ENCODE peak calls at places on chromosomes 6 and 20, in five cellular contexts. S is NCI-H345, P is DMS53, K is GM13976, R is occipital lobe. H is an unnamed sample.

GRCh38 chr6:6681443-6681842 is 92.9 kb downstream of the LY86 start:
- DNase-seq in S (no peak), R (no peak), K (no peak), P (no peak), H (no peak)

GRCh38 chr6:166575190-166575589 is 11.3 kb downstream of the RAMACL start:
- DNase-seq in K (no peak), S (no peak), R (peak; percentile 43), P (no peak), H (no peak)

GRCh38 chr20:37901667-37902503 is 1.0 kb upstream of the VSTM2L start:
- DNase-seq in S (peak; percentile 66), R (no peak), K (peak; percentile 87), P (peak; percentile 91), H (no peak)

GRCh38 chr6:68497927-68498326 is 137.2 kb upstream of the ADGRB3 start:
- DNase-seq in R (no peak), S (no peak), K (no peak), P (no peak), H (no peak)

GRCh38 chr6:41574002-41574401 is 27.8 kb downstream of the FOXP4 start:
- DNase-seq in S (no peak), R (no peak), P (no peak), K (no peak), H (no peak)

GRCh38 chr20:2698912-2699311 is 6.3 kb downstream of the EBF4 start:
- DNase-seq in R (no peak), P (no peak), S (no peak), K (no peak), H (peak; percentile 35)

GRCh38 chr20:41387433-41387832 is 20.8 kb upstream of the EMILIN3 start:
- DNase-seq in P (no peak), K (no peak), R (no peak), S (no peak), H (no peak)

GRCh38 chr6:63676412-63677114 is 41.0 kb downstream of the PHF3 start:
- DNase-seq in S (no peak), R (no peak), P (no peak), K (no peak), H (no peak)

GRCh38 chr6:135202821-135203220 is 21.7 kb downstream of the MYB start:
- DNase-seq in K (no peak), P (no peak), R (no peak), S (no peak), H (no peak)

GRCh38 chr20:56428388-56428787 is 16.3 kb downstream of the CASS4 start:
- DNase-seq in R (no peak), P (no peak), S (no peak), K (no peak), H (no peak)

GRCh38 chr6:156650896-156651295 is 126.3 kb upstream of the ARID1B start:
- DNase-seq in R (no peak), K (no peak), P (no peak), S (no peak), H (no peak)

GRCh38 chr6:160992323-160993314 is 1.1 kb downstream of the MAP3K4 start:
- DNase-seq in S (peak; percentile 77), P (peak; percentile 66), K (peak; percentile 52), R (peak; percentile 17), H (peak; percentile 24)

GRCh38 chr6:41728073-41728936 is 7.1 kb downstream of the TFEB start:
- DNase-seq in K (no peak), R (peak; percentile 55), S (peak; percentile 91), P (peak; percentile 47), H (no peak)

GRCh38 chr6:113017316-113017715 is 670.2 kb downstream of the RFPL4B start:
- DNase-seq in P (no peak), K (no peak), S (no peak), R (no peak), H (no peak)

GRCh38 chr20:50136822-50137599 is 16.5 kb downstream of the PEDS1 start:
- DNase-seq in R (no peak), K (no peak), P (no peak), S (no peak), H (no peak)

GRCh38 chr20:60718743-60719142 is 533.3 kb upstream of the CDH4 start:
- DNase-seq in P (peak; percentile 26), R (no peak), K (no peak), S (no peak), H (no peak)